ENCODE peak calls at places on chromosomes 2 and 18, in five cellular contexts. One of them, this sample, is unnamed.

GRCh38 chr2:234546770-234547169 is 49.9 kb upstream of the ARL4C start:
- DNase-seq in NCI-H2029: no peak
- DNase-seq in GM12865: no peak
- DNase-seq in kidney tubule cell: no peak
- DNase-seq in GM20000: no peak
- DNase-seq in this sample: no peak

GRCh38 chr2:207046642-207047213 is 107.4 kb downstream of the CPO start:
- DNase-seq in NCI-H2029: peak
- DNase-seq in GM12865: peak
- DNase-seq in kidney tubule cell: peak
- DNase-seq in GM20000: no peak
- DNase-seq in this sample: peak

GRCh38 chr2:231710751-231711676 is 2.7 kb downstream of the PTMA start:
- DNase-seq in NCI-H2029: no peak
- DNase-seq in GM12865: peak
- DNase-seq in kidney tubule cell: peak
- DNase-seq in GM20000: no peak
- DNase-seq in this sample: peak

GRCh38 chr2:223545406-223545805 is 56.8 kb downstream of the SCG2 start:
- DNase-seq in NCI-H2029: no peak
- DNase-seq in GM12865: no peak
- DNase-seq in kidney tubule cell: no peak
- DNase-seq in GM20000: no peak
- DNase-seq in this sample: no peak

GRCh38 chr18:7616661-7617060 is 49.5 kb downstream of the PTPRM start:
- DNase-seq in NCI-H2029: no peak
- DNase-seq in GM12865: no peak
- DNase-seq in kidney tubule cell: peak
- DNase-seq in GM20000: no peak
- DNase-seq in this sample: no peak

GRCh38 chr18:78587626-78588600 is 391.7 kb upstream of the SALL3 start:
- DNase-seq in NCI-H2029: no peak
- DNase-seq in GM12865: no peak
- DNase-seq in kidney tubule cell: no peak
- DNase-seq in GM20000: no peak
- DNase-seq in this sample: no peak

GRCh38 chr2:128357561-128358370 is 39.1 kb upstream of the HS6ST1 start:
- DNase-seq in NCI-H2029: no peak
- DNase-seq in GM12865: no peak
- DNase-seq in kidney tubule cell: no peak
- DNase-seq in GM20000: no peak
- DNase-seq in this sample: no peak

GRCh38 chr18:12253517-12254136 is 534 bp upstream of the CIDEA start:
- DNase-seq in NCI-H2029: peak
- DNase-seq in GM12865: no peak
- DNase-seq in kidney tubule cell: peak
- DNase-seq in GM20000: no peak
- DNase-seq in this sample: no peak

GRCh38 chr2:176187306-176188217 is 906 bp upstream of the HOXD1 start:
- DNase-seq in NCI-H2029: no peak
- DNase-seq in GM12865: no peak
- DNase-seq in kidney tubule cell: peak
- DNase-seq in GM20000: peak
- DNase-seq in this sample: peak

GRCh38 chr2:27954261-27954673 is 63.7 kb downstream of the BABAM2 start:
- DNase-seq in NCI-H2029: no peak
- DNase-seq in GM12865: no peak
- DNase-seq in kidney tubule cell: no peak
- DNase-seq in GM20000: no peak
- DNase-seq in this sample: no peak

GRCh38 chr2:53286336-53286735 is 481.3 kb upstream of the CHAC2 start:
- DNase-seq in NCI-H2029: no peak
- DNase-seq in GM12865: no peak
- DNase-seq in kidney tubule cell: peak
- DNase-seq in GM20000: no peak
- DNase-seq in this sample: no peak

This sample was measured in MM.1S.